ENCODE peak calls at places on chromosome 1, in five cellular contexts. U is CD8-positive, alpha-beta T cell; B is PC-9; X is uterus; G is ascending aorta. P is an unnamed sample.

GRCh38 chr1:11481019-11481418 is 2.1 kb downstream of the DISP3 start:
- DNase-seq in U (no peak), B (no peak), X (no peak), G (no peak), P (no peak)

GRCh38 chr1:4752059-4752458 is 97.7 kb downstream of the AJAP1 start:
- DNase-seq in U (no peak), B (no peak), X (no peak), G (no peak), P (no peak)

GRCh38 chr1:31788825-31789256 is 24.7 kb upstream of the ADGRB2 start:
- DNase-seq in U (no peak), B (peak; percentile 71), X (no peak), G (no peak), P (no peak)

GRCh38 chr1:89905391-89906058 is 84.7 kb downstream of the LRRC8D start:
- DNase-seq in U (no peak), B (no peak), X (no peak), G (no peak), P (no peak)

GRCh38 chr1:228259951-228260350 is 52.1 kb downstream of the OBSCN start:
- DNase-seq in U (no peak), B (no peak), X (no peak), G (no peak), P (no peak)

GRCh38 chr1:5849550-5849949 is 142.7 kb downstream of the NPHP4 start:
- DNase-seq in U (no peak), B (no peak), X (no peak), G (no peak), P (no peak)

GRCh38 chr1:175278729-175279128 is 86.2 kb upstream of the KIAA0040 start:
- DNase-seq in U (no peak), B (no peak), X (no peak), G (no peak), P (no peak)

GRCh38 chr1:172451002-172451443 is 7.2 kb upstream of the PIGC start:
- DNase-seq in U (no peak), B (peak; percentile 81), X (no peak), G (no peak), P (no peak)

GRCh38 chr1:49626474-49626873 is 397.3 kb downstream of the AGBL4 start:
- DNase-seq in U (no peak), B (no peak), X (no peak), G (no peak), P (no peak)

GRCh38 chr1:151326619-151327222 is 495 bp downstream of the PI4KB start:
- DNase-seq in U (peak; percentile 10), B (no peak), X (peak; percentile 60), G (peak; percentile 77), P (peak; percentile 83)

GRCh38 chr1:97143236-97143882 is 421.8 kb downstream of the PTBP2 start:
- DNase-seq in U (no peak), B (no peak), X (no peak), G (no peak), P (no peak)

GRCh38 chr1:230550428-230550827 is 91.9 kb upstream of the COG2 start:
- DNase-seq in U (no peak), B (no peak), X (no peak), G (no peak), P (no peak)

GRCh38 chr1:193434319-193434718 is 247.9 kb upstream of the B3GALT2 start:
- DNase-seq in U (no peak), B (no peak), X (no peak), G (no peak), P (no peak)

GRCh38 chr1:18408656-18409370 is 71.9 kb upstream of the KLHDC7A start:
- DNase-seq in U (no peak), B (no peak), X (no peak), G (no peak), P (no peak)

GRCh38 chr1:18400347-18401102 is 80.2 kb upstream of the KLHDC7A start:
- DNase-seq in U (no peak), B (peak; percentile 47), X (no peak), G (no peak), P (no peak)

GRCh38 chr1:18407166-18408045 is 73.3 kb upstream of the KLHDC7A start:
- DNase-seq in U (no peak), B (peak; percentile 39), X (no peak), G (no peak), P (no peak)

GRCh38 chr1:18401921-18402320 is 78.8 kb upstream of the KLHDC7A start:
- DNase-seq in U (no peak), B (no peak), X (no peak), G (no peak), P (no peak)

DNA sequence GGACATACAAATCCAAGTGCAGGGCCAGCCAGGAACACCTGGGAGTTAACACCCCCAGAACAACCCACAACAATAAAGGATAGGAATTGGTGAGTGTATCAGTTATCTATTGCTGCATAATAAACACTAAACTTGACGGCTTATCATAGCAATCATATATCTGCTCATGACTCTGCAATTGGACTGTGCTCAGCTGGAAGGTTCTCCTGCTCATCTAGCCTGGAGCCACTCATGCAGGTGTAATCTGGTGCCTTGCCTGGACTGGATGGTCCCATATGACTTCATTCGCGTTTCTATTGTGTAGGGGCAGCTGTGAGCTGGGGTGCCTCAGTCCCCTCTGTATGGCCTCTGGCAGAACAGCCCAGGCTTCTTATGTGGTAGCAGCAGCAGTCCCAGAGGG is 76.3 kb upstream of the KLHDC7A start:
- DNase-seq in U (no peak), B (no peak), X (no peak), G (no peak), P (no peak)
- H3K27me3 ChIP-seq in U (no peaks in the 10 kb centered on the region), B (no peaks in the 10 kb centered on the region), X (no peaks in the 10 kb centered on the region), G (no peaks in the 10 kb centered on the region), P (peaks cover 36% of the 10 kb centered on the region)

GRCh38 chr1:156747737-156748669 is 3.5 kb downstream of the HDGF start:
- DNase-seq in U (no peak), B (no peak), X (no peak), G (no peak), P (no peak)
- H3K4me1 ChIP-seq in U (peaks cover 59% of the 10 kb centered on the region), B (peaks cover 30% of the 10 kb centered on the region), X (peaks cover 7% of the 10 kb centered on the region), G (peaks cover 16% of the 10 kb centered on the region), P (peaks cover 64% of the 10 kb centered on the region)

DNA sequence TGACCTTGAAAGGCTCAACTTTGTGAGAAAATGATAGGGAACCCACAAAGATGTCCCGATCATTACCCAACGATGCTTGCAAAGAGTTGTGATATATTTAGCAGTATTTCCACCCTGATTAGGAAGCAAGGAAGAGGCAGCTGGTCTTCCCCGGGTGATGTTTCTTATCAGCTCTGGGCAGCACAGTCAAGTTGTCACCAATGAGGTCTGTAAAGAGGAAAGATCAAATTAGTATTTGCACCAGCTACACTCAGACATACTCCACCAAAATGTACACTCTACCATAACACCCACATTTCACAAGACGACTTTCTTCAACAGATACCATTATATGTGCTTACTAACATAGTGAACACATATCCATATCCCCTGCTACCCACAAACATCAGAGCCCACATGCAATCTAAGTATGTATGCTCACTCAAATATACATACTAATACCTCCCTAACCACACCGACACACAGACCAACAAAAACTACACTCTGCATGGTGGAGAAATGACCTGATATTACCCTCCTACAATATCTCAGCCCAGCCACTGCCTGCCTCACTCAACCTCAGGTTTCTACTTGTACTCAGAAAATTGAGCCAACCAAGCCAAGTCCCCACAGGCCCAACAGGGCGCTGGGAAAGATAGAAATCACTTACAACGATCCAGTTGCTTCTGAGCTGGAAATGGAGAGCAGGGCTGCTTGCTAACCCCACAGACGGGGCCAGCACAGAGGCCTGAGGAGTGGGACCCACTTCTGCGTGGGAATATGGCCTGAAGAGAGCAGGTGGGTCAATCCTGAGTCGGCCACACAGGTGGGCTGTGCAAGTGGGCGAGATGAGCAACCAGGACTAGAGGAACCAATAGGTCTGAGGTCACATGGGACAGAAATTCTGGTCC is 4.6 kb upstream of the BTG2 start:
- DNase-seq in U (no peak), B (no peak), X (no peak), G (no peak), P (no peak)
- H3K27me3 ChIP-seq in U (no peaks in the 10 kb centered on the region), B (peaks cover 12% of the 10 kb centered on the region), X (no peaks in the 10 kb centered on the region), G (no peaks in the 10 kb centered on the region), P (no peaks in the 10 kb centered on the region)

DNA sequence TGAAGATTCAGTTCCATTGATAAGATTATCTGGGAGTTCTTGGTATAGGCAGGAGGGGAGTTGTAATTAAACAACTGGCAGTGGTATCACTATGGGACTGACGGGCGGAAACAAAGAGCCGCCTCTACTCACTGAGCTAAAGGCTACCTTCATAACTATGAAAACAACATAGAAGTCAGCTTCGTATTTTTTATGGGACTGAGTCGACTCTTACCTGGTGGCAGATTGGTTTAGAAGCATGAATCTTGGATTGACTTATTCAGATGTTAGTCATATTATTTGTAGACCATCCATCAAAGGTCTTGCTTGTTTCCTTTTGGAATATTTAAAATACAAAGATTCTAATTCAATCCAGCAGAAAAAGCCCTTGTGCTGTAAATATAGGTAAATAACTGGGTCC is 6.3 kb upstream of the HHIPL2 start:
- DNase-seq in U (no peak), B (no peak), X (no peak), G (no peak), P (no peak)
- H3K4me1 ChIP-seq in U (no peaks in the 10 kb centered on the region), B (no peaks in the 10 kb centered on the region), X (no peaks in the 10 kb centered on the region), G (no peaks in the 10 kb centered on the region), P (no peaks in the 10 kb centered on the region)

DNA sequence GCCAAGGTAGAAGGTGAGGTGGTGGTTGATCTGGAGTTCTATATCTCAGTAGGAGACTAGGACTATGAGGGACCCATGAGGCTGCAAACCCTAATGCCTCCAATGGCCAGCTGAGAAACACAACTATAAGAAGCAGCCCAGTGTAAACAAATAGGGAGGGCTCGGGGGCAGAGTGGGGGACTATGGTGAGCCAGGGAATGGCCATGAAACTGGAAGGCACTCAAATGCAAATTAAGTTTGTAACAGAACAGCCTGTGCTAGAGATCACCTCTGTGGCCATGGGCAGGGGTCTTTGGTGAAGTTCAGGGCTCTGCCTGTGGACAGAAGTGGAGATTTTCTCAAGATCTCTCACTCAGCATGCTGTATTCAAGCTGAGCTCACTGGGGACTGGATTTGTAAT is 187.1 kb downstream of the GRIK3 start:
- DNase-seq in U (no peak), B (no peak), X (no peak), G (no peak), P (no peak)
- H3K27me3 ChIP-seq in U (no peaks in the 10 kb centered on the region), B (peaks cover 32% of the 10 kb centered on the region), X (no peaks in the 10 kb centered on the region), G (no peaks in the 10 kb centered on the region), P (peaks cover 77% of the 10 kb centered on the region)

GRCh38 chr1:164575356-164575755 is 16.4 kb downstream of the PBX1 start:
- DNase-seq in U (no peak), B (no peak), X (no peak), G (no peak), P (no peak)
- H3K4me1 ChIP-seq in U (no peaks in the 10 kb centered on the region), B (no peaks in the 10 kb centered on the region), X (peaks cover 23% of the 10 kb centered on the region), G (no peaks in the 10 kb centered on the region), P (peaks cover 24% of the 10 kb centered on the region)

GRCh38 chr1:53683986-53684740 is 54.8 kb downstream of the GLIS1 start:
- DNase-seq in U (no peak), B (no peak), X (no peak), G (no peak), P (no peak)

GRCh38 chr1:53681647-53682368 is 57.2 kb downstream of the GLIS1 start:
- DNase-seq in U (peak; percentile 5), B (peak; percentile 38), X (peak; percentile 52), G (no peak), P (peak; percentile 70)

GRCh38 chr1:53684741-53685140 is 54.2 kb downstream of the GLIS1 start:
- DNase-seq in U (no peak), B (no peak), X (no peak), G (no peak), P (no peak)

GRCh38 chr1:53682369-53682685 is 56.6 kb downstream of the GLIS1 start:
- DNase-seq in U (no peak), B (no peak), X (no peak), G (no peak), P (no peak)

DNA sequence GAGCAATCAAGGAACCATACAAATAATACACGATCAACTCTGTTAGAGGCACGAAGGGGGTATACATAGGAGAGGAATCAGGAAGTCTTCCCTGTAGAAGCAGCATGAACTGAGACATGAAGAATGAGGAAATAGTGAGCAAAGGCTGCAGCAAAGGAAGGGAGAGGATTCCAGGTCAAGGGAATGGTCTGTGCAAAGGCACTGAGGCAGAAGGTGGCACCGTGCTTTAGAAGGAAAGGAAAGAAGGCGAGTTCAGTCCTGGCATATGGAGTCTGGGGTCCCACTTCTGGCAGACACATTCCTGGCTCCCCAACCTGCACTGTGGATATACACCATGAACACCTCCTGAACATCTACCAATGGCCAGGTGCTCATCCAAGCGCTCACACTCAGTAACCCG is 56.1 kb downstream of the GLIS1 start:
- DNase-seq in U (no peak), B (no peak), X (no peak), G (no peak), P (no peak)
- H3K27me3 ChIP-seq in U (no peaks in the 10 kb centered on the region), B (peaks cover 46% of the 10 kb centered on the region), X (no peaks in the 10 kb centered on the region), G (no peaks in the 10 kb centered on the region), P (peaks cover 30% of the 10 kb centered on the region)